ENCODE peak calls at places on chromosomes 4 and X, in five cellular contexts. W is choroid plexus epithelial cell, Z is pancreas, C is HL-60, P is brain microvascular endothelial cell. L is an unnamed sample.

GRCh38 chrX:119292445-119292844 is 56.4 kb downstream of the PGRMC1 start:
- DNase-seq in C (no peak), W (peak; percentile 1), P (no peak), Z (no peak), L (no peak)

GRCh38 chr4:77437079-77437478 is 168.5 kb upstream of the CXCL13 start:
- DNase-seq in Z (no peak), W (no peak), C (no peak), P (no peak), L (no peak)

GRCh38 chrX:82370978-82371646 is 1137.0 kb upstream of the POU3F4 start:
- DNase-seq in C (no peak), P (no peak), Z (no peak), W (no peak), L (no peak)

GRCh38 chr4:82515705-82516104 is 46.1 kb downstream of the TMEM150C start:
- DNase-seq in Z (no peak), P (peak; percentile 86), W (peak; percentile 89), C (no peak), L (peak; percentile 86)

GRCh38 chr4:158588285-158588684 is 66.6 kb downstream of the RXFP1 start:
- DNase-seq in Z (no peak), P (no peak), W (no peak), C (no peak), L (no peak)

GRCh38 chrX:42615161-42615563 is 162.8 kb downstream of the PPP1R2C start:
- DNase-seq in Z (no peak), C (no peak), W (no peak), P (no peak), L (no peak)

GRCh38 chr4:37483610-37484009 is 202.6 kb downstream of the RELL1 start:
- DNase-seq in C (no peak), W (no peak), Z (no peak), P (no peak), L (no peak)

GRCh38 chr4:56657128-56657527 is 24.0 kb downstream of the HOPX start:
- DNase-seq in P (no peak), Z (no peak), C (no peak), W (no peak), L (no peak)

GRCh38 chr4:7918981-7919380 is 20.7 kb downstream of the AFAP1 start:
- DNase-seq in Z (no peak), P (no peak), C (no peak), W (peak; percentile 53), L (no peak)

GRCh38 chr4:26083987-26084386 is 170.0 kb downstream of the SMIM20 start:
- DNase-seq in P (peak; percentile 70), W (peak; percentile 92), C (no peak), Z (no peak), L (peak; percentile 89)

GRCh38 chrX:110846071-110846470 is 50.5 kb upstream of the CHRDL1 start:
- DNase-seq in W (no peak), Z (no peak), C (no peak), P (no peak), L (no peak)

GRCh38 chr4:137735561-137736104 is 203.3 kb upstream of the PCDH18 start:
- DNase-seq in C (no peak), P (no peak), Z (peak; percentile 16), W (no peak), L (peak; percentile 17)

GRCh38 chr4:38949416-38950051 is 81.9 kb downstream of the FAM114A1 start:
- DNase-seq in Z (no peak), C (no peak), P (peak; percentile 56), W (peak; percentile 86), L (no peak)

GRCh38 chr4:164251257-164251656 is 502.7 kb upstream of the SMIM31 start:
- DNase-seq in Z (no peak), C (no peak), P (no peak), W (no peak), L (no peak)

GRCh38 chrX:14919421-14919820 is 46.2 kb downstream of the MOSPD2 start:
- DNase-seq in Z (no peak), W (no peak), P (no peak), C (no peak), L (no peak)

GRCh38 chrX:19121898-19122640 is at the start of gene ADGRG2:
- DNase-seq in Z (peak; percentile 73), W (peak; percentile 16), P (no peak), C (no peak), L (no peak)

GRCh38 chr4:8549352-8549931 is 30.8 kb upstream of the GPR78 start:
- DNase-seq in W (no peak), Z (no peak), C (no peak), P (no peak), L (no peak)

GRCh38 chr4:17358236-17358635 is 153.7 kb downstream of the QDPR start:
- DNase-seq in P (no peak), C (no peak), Z (no peak), W (no peak), L (no peak)

GRCh38 chrX:130174051-130174704 is 2.4 kb downstream of the RAB33A start:
- DNase-seq in W (peak; percentile 55), Z (no peak), P (peak; percentile 50), C (no peak), L (no peak)

GRCh38 chrX:152170621-152171020 is 32.2 kb upstream of the MAGEA10 start:
- DNase-seq in P (peak; percentile 47), Z (no peak), W (peak; percentile 8), C (no peak), L (no peak)

GRCh38 chrX:41236629-41237028 is 97.3 kb upstream of the DDX3X start:
- DNase-seq in W (peak; percentile 15), C (no peak), P (no peak), Z (no peak), L (no peak)

GRCh38 chr4:118033148-118034060 is 882 bp upstream of the NDST3 start:
- DNase-seq in P (no peak), Z (peak; percentile 81), W (peak; percentile 39), C (no peak), L (peak; percentile 4)

DNA sequence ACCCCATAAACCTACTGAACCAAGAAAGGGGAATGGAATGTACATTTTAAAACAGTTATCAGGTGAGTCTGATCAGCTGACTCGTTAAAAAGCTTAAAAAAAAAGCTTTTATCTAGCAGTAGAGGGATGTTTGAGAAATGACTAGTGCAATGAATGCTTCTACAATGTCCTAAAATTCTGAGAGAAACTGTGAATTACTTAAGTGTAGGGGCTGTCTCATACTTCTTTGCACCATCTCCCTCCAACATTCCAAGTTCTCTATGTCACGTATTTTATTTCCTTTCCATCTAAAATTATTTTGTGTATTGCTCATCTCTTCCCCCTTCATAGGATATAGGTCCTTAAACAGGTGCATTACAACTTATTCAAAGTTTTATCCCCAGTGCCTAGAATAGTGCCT is 11.9 kb upstream of the AREG start:
- DNase-seq in W (peak; percentile 76), P (no peak), Z (no peak), C (no peak), L (no peak)
- H3K4me3 ChIP-seq in W (no peak overlapping the region), P (no peak overlapping the region), Z (no peak overlapping the region), C (no peak overlapping the region), L (no peak overlapping the region)

GRCh38 chr4:105895609-105896460 is 564 bp downstream of the NPNT start:
- DNase-seq in W (no peak), Z (peak; percentile 80), P (no peak), C (no peak), L (no peak)
- H3K4me3 ChIP-seq in W (no peak overlapping the region), Z (peak overlapping the region; percentile 68), P (peak overlapping the region; percentile 38), C (peak overlapping the region; percentile 6), L (peak overlapping the region; percentile 39)

GRCh38 chrX:35149517-35149916 is 206.9 kb downstream of the FAM47B start:
- DNase-seq in W (no peak), C (no peak), P (no peak), Z (no peak), L (no peak)

GRCh38 chrX:35150642-35151239 is 208.1 kb downstream of the FAM47B start:
- DNase-seq in W (no peak), C (no peak), Z (peak; percentile 35), P (no peak), L (no peak)

DNA sequence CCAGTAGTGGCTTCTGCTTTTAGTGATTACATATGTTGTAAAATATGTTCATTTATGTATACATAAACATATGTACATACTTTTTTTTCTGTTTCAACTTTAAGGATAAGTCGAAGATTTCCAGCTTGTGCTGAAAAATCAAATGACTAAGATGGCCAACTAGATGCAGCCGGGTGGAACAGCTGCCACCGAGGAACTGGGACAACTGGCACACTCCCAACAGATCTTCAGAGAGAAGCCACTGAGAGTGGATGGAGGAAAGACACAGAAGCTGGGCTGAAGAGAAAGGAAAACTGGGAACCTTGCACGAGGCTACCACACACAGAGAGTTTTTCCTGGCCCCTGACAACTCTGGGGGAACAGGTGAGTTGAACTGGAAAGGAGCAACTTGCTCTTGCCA is 207.5 kb downstream of the FAM47B start:
- DNase-seq in C (no peak), W (no peak), P (no peak), Z (no peak), L (no peak)
- H3K4me3 ChIP-seq in C (no peak overlapping the region), W (no peak overlapping the region), P (no peak overlapping the region), Z (no peak overlapping the region), L (no peak overlapping the region)

GRCh38 chrX:135295944-135296305 is 13.4 kb upstream of the ETDC start:
- DNase-seq in Z (no peak), C (no peak), W (no peak), P (no peak), L (no peak)
- H3K4me3 ChIP-seq in Z (no peak overlapping the region), C (no peak overlapping the region), W (peak overlapping the region; percentile 53), P (peak overlapping the region; percentile 41), L (peak overlapping the region; percentile 38)

DNA sequence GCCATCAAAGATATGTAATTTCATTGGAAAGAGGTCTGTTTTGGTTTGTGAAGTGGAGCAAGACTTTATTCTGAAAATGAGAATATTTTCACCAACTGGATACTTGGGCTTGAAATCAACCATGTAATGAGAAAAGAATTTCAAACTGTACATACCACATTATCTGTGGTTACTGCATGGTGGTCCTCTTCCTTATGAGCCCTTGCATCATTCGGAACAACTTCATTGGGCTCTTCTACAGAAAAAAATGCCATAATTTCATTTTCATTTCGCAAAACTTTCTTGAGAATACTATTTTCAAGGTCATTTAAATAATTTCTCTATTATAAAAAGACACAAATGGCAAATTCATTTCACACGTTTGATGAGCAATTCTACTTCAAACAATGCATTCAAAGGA is 148.6 kb upstream of the RPS6KA6 start:
- DNase-seq in P (no peak), C (no peak), Z (no peak), W (peak; percentile 47), L (no peak)
- H3K4me3 ChIP-seq in P (no peak overlapping the region), C (no peak overlapping the region), Z (no peak overlapping the region), W (no peak overlapping the region), L (no peak overlapping the region)

GRCh38 chr4:184039963-184040383 is 134.9 kb downstream of the STOX2 start:
- DNase-seq in C (no peak), P (no peak), Z (no peak), W (no peak), L (no peak)
- H3K4me3 ChIP-seq in C (no peak overlapping the region), P (peak overlapping the region; percentile 17), Z (no peak overlapping the region), W (no peak overlapping the region), L (peak overlapping the region; percentile 4)

L was measured in skeletal muscle cell.